ENCODE peak calls at places on chromosomes 5 and 9, in four cellular contexts. R is GM12878, L is K562, B is H1. S is an unnamed sample.

GRCh38 chr5:54905942-54906537 is 79.4 kb downstream of the ESM1 start:
- DNase-seq in L (peak), R (no peak), B (no peak), S (peak)

GRCh38 chr5:60700347-60700815 is 415 bp upstream of the DEPDC1B start:
- DNase-seq in R (no peak), L (peak), B (no peak), S (peak)

GRCh38 chr9:613771-614347 is 227.6 kb upstream of the DMRT1 start:
- DNase-seq in R (peak), B (peak), L (peak), S (peak)

GRCh38 chr5:108381034-108381954 is 604 bp downstream of the FBXL17 start:
- DNase-seq in L (peak), R (no peak), B (no peak), S (peak)

GRCh38 chr9:77488439-77489126 is 159.5 kb downstream of the GNA14 start:
- DNase-seq in L (no peak), B (no peak), R (no peak), S (no peak)

GRCh38 chr5:5273976-5274375 is 133.8 kb downstream of the ADAMTS16 start:
- DNase-seq in R (no peak), L (no peak), B (no peak), S (no peak)

GRCh38 chr5:71586052-71586940 is 844 bp upstream of the MCCC2 start:
- DNase-seq in L (peak), R (peak), B (peak), S (peak)

GRCh38 chr9:80797427-80797825 is 891.9 kb downstream of the TLE1 start:
- DNase-seq in R (no peak), L (no peak), B (no peak), S (no peak)

GRCh38 chr9:133787749-133788015 is 49.5 kb upstream of the SARDH start:
- DNase-seq in B (no peak), L (peak), R (peak), S (no peak)

GRCh38 chr5:143106175-143106574 is 297.3 kb downstream of the NR3C1 start:
- DNase-seq in B (no peak), L (no peak), R (no peak), S (peak)

GRCh38 chr5:142683116-142683515 is 2.8 kb downstream of the FGF1 start:
- DNase-seq in R (no peak), B (no peak), L (no peak), S (no peak)

GRCh38 chr5:143055596-143056330 is 285.6 kb downstream of the ARHGAP26 start:
- DNase-seq in R (no peak), L (no peak), B (no peak), S (no peak)

DNA sequence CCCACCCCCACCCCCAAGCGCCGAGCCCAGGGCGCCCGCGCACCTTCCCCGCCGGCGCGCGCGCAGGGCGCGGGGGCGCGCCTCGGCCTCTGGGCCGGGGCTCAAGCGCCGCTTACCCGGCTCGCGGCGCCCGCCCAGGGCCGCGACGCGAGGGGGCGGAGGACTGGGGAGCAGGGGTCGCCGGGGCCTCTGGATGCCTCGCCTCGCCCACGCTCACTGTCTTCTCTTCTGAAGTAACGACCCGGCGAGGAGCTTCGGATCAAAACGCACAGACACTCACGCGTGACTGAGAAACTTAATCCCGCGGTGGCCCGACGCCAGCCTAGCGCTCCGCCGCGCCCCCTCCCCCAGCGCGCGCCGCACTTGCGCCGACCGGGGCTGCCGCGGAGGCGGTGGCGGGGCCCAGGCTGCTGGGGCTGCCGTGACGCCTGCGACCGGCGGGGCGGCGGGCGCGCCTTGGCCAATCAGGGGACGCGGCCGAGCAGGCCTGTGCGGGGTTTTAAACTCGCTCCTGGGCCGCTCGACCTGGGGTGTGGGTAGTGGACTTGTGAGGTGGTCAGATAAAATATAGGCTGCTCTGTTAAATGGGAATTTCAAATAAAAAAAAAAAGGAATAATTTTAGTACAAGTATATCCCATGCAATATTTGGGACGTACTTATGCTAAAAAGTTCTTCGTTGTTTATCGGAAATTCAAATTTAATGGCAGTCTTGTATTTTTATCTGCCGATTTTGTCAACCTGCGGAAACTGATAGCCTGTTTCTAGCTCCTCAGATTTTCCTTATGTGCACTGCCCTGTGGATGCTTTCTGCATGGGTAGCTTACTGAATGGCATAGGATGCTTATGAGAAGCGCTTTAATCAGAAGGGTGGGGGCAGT is at the start of gene MPDZ:
- DNase-seq in L (peak), R (no peak), B (peak), S (peak)
- TF ChIP-seq BRCA1 in L (no peak), R (no peak), B (no peak), S (no peak)

GRCh38 chr5:136159457-136159856 is 26.8 kb downstream of the SMAD5 start:
- DNase-seq in B (no peak), R (no peak), L (no peak), S (no peak)
- TF ChIP-seq BRCA1 in B (no peak), R (no peak), L (no peak), S (no peak)

DNA sequence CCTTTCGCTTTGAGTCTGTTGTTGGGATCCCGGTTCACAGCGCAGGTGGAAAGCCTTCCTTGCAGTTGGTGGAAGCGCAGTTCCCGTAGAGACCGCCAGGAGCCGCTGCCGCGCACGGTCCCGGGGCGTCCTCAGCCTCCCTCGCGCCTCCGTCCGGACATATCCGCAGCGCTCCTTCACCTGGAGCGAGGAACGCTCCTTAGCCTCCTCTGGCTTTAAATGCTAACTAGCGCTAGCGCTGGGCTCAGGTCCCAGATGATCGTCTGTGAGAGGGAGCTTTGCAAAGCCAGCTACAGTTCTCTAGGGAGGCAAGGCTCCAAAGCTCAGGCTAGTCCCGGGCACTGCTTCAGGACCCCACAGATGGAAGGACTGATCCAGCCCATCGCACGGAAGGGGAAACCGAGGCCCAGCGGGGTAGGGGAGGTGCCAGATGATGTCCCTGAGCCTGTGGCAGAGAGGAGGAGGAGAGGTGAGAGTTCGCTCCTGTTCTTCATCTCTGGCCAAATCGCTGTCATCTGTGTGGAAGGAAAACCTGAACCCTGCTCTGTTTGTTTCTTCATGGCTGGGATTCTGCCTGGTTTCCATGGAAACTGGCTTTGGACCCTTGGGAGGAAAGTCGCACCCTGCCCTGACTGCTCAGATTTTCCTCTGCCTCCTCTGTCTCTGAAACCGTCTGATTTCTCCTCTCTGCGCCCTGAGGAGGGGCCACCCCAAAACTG is 31.4 kb downstream of the COL15A1 start:
- DNase-seq in L (peak), B (peak), R (no peak), S (peak)
- TF ChIP-seq BRCA1 in L (no peak), B (no peak), R (no peak), S (no peak)

GRCh38 chr5:127665641-127666040 is 16.8 kb downstream of the CTXN3 start:
- DNase-seq in L (no peak), B (no peak), R (no peak), S (no peak)
- TF ChIP-seq BRCA1 in L (no peak), B (no peak), R (no peak), S (no peak)

DNA sequence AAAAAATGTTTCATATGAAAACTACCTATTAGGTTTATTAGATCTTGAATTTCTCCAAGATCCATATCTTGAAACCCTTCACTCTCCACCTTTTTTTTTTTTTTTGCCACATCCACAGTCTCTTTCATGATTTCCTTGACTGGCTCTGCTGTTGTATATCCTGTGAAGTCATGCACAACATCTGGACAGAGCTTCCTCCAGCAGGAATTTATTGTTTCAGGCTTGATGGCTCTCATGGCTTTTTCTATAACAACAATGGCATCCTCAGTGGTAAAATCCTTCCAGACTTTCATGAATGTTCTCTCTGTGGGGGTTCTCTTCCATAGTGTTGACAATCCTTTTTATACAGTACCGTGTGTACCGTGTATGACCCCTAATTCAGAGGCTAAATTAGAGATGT is 24.0 kb downstream of the RANBP17 start:
- DNase-seq in B (no peak), L (no peak), R (no peak), S (no peak)
- TF ChIP-seq BRCA1 in B (no peak), L (no peak), R (no peak), S (no peak)